ENCODE peak calls at places on chromosomes 11 and 22, in four cellular contexts. S is HCT116, N is H1, X is K562. C is an unnamed sample.

GRCh38 chr22:34804588-34804987 is 261.4 kb upstream of the ISX start:
- DNase-seq in X (no peak), N (no peak), S (no peak), C (no peak)

GRCh38 chr22:33811208-33811607 is 109.1 kb downstream of the LARGE1 start:
- DNase-seq in S (no peak), X (no peak), N (no peak), C (no peak)

GRCh38 chr22:35752172-35752832 is 34.6 kb downstream of the APOL5 start:
- DNase-seq in S (no peak), N (no peak), X (no peak), C (no peak)

GRCh38 chr22:28822930-28823481 is 22.6 kb upstream of the XBP1 start:
- DNase-seq in S (no peak), N (no peak), X (no peak), C (no peak)

GRCh38 chr11:46465683-46466082 is 74.1 kb upstream of the CHRM4 start:
- DNase-seq in S (no peak), N (no peak), X (no peak), C (no peak)

GRCh38 chr11:79195209-79195608 is 245.6 kb downstream of the TENM4 start:
- DNase-seq in N (no peak), X (no peak), S (no peak), C (no peak)

GRCh38 chr11:115687934-115688333 is 183.7 kb upstream of the CADM1 start:
- DNase-seq in S (no peak), X (no peak), N (no peak), C (no peak)

GRCh38 chr22:39309881-39310714 is 9.3 kb downstream of the RPL3 start:
- DNase-seq in X (no peak), N (peak), S (no peak), C (no peak)

GRCh38 chr11:124167852-124168251 is 15.3 kb upstream of the OR10D3 start:
- DNase-seq in N (no peak), S (no peak), X (no peak), C (no peak)

GRCh38 chr11:102530558-102530957 is at the start of gene MMP7:
- DNase-seq in N (no peak), X (no peak), S (no peak), C (no peak)

GRCh38 chr11:121929581-121929980 is 186.4 kb downstream of the BLID start:
- DNase-seq in X (no peak), N (no peak), S (no peak), C (no peak)

GRCh38 chr22:44221710-44222475 is 41.2 kb downstream of the PARVG start:
- DNase-seq in N (peak), X (no peak), S (no peak), C (no peak)

GRCh38 chr22:31102441-31103081 is 4.8 kb downstream of the SELENOM start:
- DNase-seq in S (no peak), X (no peak), N (no peak), C (no peak)

GRCh38 chr22:16969508-16970327 is 38.3 kb downstream of the GAB4 start:
- DNase-seq in N (no peak), X (no peak), S (no peak), C (no peak)

GRCh38 chr22:43891360-43892182 is at the start of gene PNPLA5:
- DNase-seq in X (no peak), S (no peak), N (peak), C (no peak)

GRCh38 chr11:15969701-15970329 is 386.5 kb downstream of the SOX6 start:
- DNase-seq in N (no peak), X (no peak), S (no peak), C (no peak)

GRCh38 chr11:24773326-24773725 is 276.5 kb downstream of the LUZP2 start:
- DNase-seq in S (no peak), X (no peak), N (no peak), C (peak)

GRCh38 chr11:65883058-65883761 is 3.6 kb downstream of the CTSW start:
- DNase-seq in S (no peak), N (no peak), X (no peak), C (no peak)

GRCh38 chr11:114180301-114181055 is 115.7 kb upstream of the NNMT start:
- DNase-seq in N (no peak), S (no peak), X (no peak), C (peak)

GRCh38 chr11:104799251-104799650 is 99.0 kb downstream of the CASP12 start:
- DNase-seq in S (no peak), X (no peak), N (no peak), C (no peak)

GRCh38 chr11:36713715-36714114 is 115.7 kb upstream of the RAG2 start:
- DNase-seq in S (no peak), X (no peak), N (no peak), C (no peak)

GRCh38 chr11:65448418-65449196 is 26.0 kb downstream of the NEAT1 start:
- DNase-seq in N (no peak), X (peak), S (no peak), C (peak)

GRCh38 chr22:19891350-19892248 is 36.9 kb upstream of the GNB1L start:
- DNase-seq in S (no peak), N (no peak), X (peak), C (no peak)

GRCh38 chr11:4065086-4065485 is 29.5 kb upstream of the RRM1 start:
- DNase-seq in X (no peak), S (no peak), N (no peak), C (no peak)

DNA sequence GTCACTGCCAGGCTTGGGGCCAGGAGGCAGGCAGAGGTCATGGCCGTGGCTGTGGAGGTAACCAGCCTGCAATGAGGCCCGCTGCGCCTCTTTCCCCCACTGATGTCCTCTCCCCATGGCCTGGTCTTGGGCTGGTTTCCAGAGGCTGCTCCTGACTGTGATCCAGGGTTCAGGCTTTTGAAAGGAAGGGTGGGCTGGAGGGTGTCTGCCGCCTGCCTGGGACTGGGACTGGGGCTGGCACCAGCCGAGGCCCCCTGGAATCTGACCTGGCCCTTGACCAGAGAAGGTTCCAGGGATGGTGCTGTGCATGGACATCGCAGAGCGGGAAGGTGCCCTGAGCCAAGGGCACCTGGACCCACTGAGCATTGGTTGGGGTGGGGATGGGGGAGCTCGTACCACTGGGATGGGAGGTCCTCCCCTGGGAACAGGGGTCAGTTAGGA is 59.6 kb upstream of the THY1 start:
- DNase-seq in X (no peak), S (no peak), N (peak), C (no peak)
- TF ChIP-seq JUND in X (no peak), S (no peak), N (no peak), C (no peak)

GRCh38 chr11:5593146-5593545 is 3.3 kb upstream of the TRIM6 start:
- DNase-seq in N (no peak), X (no peak), S (no peak), C (no peak)

GRCh38 chr11:5592615-5593014 is 3.8 kb upstream of the TRIM6 start:
- DNase-seq in N (no peak), X (no peak), S (no peak), C (no peak)

GRCh38 chr11:5597953-5598352 is 1.5 kb downstream of the TRIM6 start:
- DNase-seq in N (no peak), X (no peak), S (no peak), C (no peak)

GRCh38 chr11:5600374-5600851 is 4.0 kb downstream of the TRIM6 start:
- DNase-seq in S (peak), N (peak), X (peak), C (no peak)

DNA sequence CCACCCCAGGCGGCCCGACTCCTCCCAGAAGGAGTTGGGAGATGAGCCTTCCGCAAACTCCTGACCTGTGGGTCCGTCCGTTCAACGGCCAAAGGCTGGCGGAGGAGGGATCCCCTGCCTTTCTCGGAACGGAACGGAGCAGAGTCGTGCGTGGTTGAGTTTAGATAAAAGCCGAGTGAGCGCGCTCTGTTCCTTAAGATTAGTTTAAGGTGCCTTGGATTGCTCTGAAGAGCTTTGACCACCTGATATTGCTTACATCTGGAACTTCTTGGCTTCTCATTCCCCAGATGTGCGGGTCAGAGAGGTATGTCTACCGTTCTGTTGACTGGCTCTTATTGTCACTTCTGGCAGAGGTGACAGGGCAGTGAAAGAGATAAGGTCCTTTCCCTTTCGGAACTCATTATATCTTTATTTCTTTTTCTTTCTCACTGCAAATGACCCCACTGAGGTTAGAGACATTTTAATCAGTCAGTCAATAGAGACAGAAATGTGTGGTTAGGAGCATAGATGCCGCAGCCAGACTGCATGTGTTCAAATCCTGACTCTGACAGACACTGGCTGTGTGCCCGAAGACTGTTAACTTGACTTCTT is at the start of gene TRIM6:
- DNase-seq in X (peak), S (no peak), N (peak), C (no peak)
- TF ChIP-seq JUND in X (peak), S (no peak), N (no peak), C (no peak)

GRCh38 chr22:47192106-47192650 is 429.7 kb downstream of the TBC1D22A start:
- DNase-seq in X (no peak), S (no peak), N (no peak), C (no peak)
- TF ChIP-seq JUND in X (no peak), S (no peak), N (no peak), C (no peak)

GRCh38 chr22:25085930-25086901 is 113.4 kb upstream of the CRYBB3 start:
- DNase-seq in S (no peak), X (no peak), N (no peak), C (no peak)

GRCh38 chr22:25091449-25091848 is 108.2 kb upstream of the CRYBB3 start:
- DNase-seq in X (no peak), N (no peak), S (no peak), C (no peak)

GRCh38 chr22:25086902-25087282 is 112.8 kb upstream of the CRYBB3 start:
- DNase-seq in X (no peak), S (no peak), N (no peak), C (no peak)

GRCh38 chr22:25092119-25092518 is 107.5 kb upstream of the CRYBB3 start:
- DNase-seq in N (no peak), X (no peak), S (no peak), C (no peak)

DNA sequence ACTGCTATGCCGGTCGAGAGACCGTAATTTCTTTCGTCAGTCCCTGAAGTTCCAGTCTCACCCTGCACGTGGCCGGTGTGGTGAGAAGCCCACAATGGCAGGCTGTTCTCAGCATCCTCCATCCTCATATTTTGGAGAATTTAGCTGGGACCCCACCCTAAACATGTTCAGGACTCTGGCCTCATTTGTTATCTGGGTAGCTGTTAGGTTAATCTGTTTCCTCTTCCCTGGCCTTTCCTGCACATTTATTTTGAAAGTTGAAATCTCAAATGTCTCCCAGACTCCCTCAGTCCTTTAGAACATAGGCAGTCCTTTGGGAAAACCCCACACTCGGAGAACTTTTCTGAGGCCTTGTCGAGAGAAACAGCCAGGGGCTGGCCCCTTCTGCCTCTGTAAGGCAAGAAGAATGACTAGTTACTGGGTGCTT is 109.4 kb upstream of the CRYBB3 start:
- DNase-seq in X (no peak), N (no peak), S (no peak), C (no peak)
- TF ChIP-seq JUND in X (no peak), N (no peak), S (no peak), C (no peak)

DNA sequence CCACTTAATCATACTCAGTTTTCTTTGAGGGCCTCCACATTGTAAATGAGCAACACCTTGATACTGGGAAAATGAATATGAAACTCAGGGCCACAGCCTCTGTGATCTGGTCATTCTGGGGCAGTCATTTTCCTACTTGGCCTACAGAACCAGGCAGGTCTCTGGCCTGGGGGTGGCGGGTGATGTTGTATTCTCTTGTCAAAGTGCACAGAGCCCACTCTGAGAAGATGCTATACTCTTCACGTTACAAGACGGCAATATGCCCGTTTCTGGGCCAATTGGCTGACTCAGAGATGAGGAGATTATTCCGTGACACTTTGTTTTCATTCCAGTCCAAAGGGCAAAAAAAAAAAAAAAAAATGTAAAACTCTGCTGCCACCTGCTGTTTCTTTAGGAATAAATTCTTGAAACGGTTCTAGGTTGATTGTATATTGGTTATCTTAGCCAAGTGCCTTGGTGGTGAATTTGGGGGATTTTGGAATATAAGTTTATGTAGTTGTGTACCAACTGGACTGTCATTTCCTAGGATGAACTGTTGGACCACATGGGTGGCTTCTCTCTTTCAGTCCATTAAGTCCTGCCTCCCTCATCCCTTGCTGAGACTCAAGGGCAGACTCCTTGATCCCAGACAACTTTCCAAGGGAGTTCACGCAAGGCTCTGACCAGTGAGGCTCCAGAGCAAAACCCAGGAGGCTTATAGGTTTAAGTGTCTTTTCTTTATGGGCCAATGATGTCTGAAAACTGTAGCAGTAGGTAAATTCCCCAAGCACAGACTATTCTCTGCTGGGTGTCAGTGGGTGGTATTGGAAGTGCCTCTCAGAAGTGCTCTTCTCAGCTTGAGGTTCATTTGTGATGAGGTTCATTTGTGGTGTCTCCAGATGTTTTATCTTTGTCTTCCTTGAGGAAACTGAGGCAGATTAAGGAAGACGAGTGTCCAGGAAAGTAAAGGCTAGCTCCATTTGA is 18.2 kb downstream of the ADM start:
- DNase-seq in N (no peak), X (peak), S (peak), C (peak)
- TF ChIP-seq JUND in N (no peak), X (peak), S (peak), C (peak)

DNA sequence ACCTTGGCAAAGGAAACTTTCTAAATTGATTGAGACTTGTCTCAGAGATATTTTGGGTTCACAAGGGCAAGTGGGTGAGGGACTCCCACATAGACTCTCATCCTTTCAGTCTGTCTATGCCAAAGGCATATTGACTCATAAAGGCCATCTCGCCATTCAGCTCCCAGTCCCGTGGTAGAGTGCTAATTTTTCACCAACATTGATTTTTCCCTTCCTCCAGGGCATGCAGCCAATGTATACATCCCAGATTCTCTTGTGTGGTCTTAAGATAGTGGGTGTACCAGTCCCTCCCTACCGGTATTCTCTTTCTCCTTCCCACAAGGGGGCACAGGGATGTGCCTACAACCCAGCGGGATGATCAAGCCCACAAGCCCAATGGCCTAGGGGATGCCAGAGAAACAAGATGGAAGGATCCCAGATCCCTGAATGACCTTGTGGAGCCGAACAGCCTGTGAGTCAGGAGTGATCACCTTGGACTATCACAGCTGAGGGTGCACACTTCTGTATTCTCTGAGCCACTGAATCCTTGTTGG is 8.0 kb downstream of the C11orf96 start:
- DNase-seq in N (no peak), S (no peak), X (no peak), C (no peak)
- TF ChIP-seq JUND in N (no peak), S (no peak), X (no peak), C (no peak)

DNA sequence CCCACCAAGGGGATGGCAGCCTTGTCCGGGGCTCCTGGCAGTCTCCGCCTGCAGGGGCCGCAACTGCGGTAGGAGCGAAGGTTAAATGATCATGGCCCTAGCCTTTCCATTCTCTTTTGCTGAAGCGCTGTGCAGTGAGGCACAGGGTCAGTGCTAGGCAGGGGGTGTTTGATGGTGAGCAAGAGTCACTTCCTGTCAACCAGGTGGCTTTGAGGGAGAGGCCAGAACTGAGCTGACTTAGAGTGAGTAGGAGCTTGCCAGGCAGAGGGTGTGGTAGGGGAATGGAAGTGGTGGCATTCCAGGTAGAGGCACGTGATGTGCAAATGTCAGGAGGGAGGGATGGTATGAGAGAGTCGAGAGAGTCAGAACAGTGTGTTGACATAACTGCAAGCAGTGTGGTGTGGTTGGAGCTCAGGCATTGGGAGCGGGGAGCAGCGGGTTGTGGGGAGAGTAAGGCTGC is 33.1 kb downstream of the AMPD3 start:
- DNase-seq in N (peak), X (no peak), S (peak), C (no peak)
- TF ChIP-seq JUND in N (no peak), X (no peak), S (peak), C (no peak)

GRCh38 chr11:125174057-125174456 is 9.5 kb downstream of the PKNOX2 start:
- DNase-seq in S (no peak), N (no peak), X (no peak), C (no peak)
- TF ChIP-seq JUND in S (no peak), N (no peak), X (no peak), C (no peak)

C was measured in T47D.